ENCODE peak calls at places on chromosomes 12 and 14, in five cellular contexts. D, K, L, N and M are unnamed samples.

GRCh38 chr12:52036587-52037171 is 14.6 kb upstream of the NR4A1 start:
- DNase-seq in D (peak; percentile 22), K (peak; percentile 80), L (peak; percentile 98), N (no peak), M (no peak)

GRCh38 chr14:95075789-95076188 is 81.5 kb downstream of the DICER1 start:
- DNase-seq in D (no peak), K (no peak), L (no peak), N (no peak), M (no peak)

GRCh38 chr12:663293-663871 is at the start of gene NINJ2:
- DNase-seq in D (no peak), K (no peak), L (no peak), N (no peak), M (no peak)

GRCh38 chr12:111386891-111387290 is 18.0 kb upstream of the PHETA1 start:
- DNase-seq in D (no peak), K (no peak), L (no peak), N (no peak), M (no peak)

GRCh38 chr14:85308531-85309300 is 221.2 kb upstream of the FLRT2 start:
- DNase-seq in D (no peak), K (no peak), L (no peak), N (no peak), M (no peak)

GRCh38 chr12:52713960-52714886 is 10.9 kb upstream of the KRT77 start:
- DNase-seq in D (no peak), K (peak; percentile 11), L (no peak), N (no peak), M (no peak)

GRCh38 chr12:103884316-103884715 is 43.3 kb upstream of the NT5DC3 start:
- DNase-seq in D (no peak), K (peak; percentile 31), L (peak; percentile 35), N (no peak), M (no peak)

GRCh38 chr14:33880330-33880729 is 70.5 kb downstream of the EGLN3 start:
- DNase-seq in D (no peak), K (no peak), L (no peak), N (no peak), M (no peak)

GRCh38 chr14:76261371-76261811 is 109.7 kb downstream of the GPATCH2L start:
- DNase-seq in D (peak; percentile 1), K (no peak), L (no peak), N (no peak), M (no peak)

GRCh38 chr12:27657296-27657695 is 39.0 kb upstream of the REP15 start:
- DNase-seq in D (no peak), K (no peak), L (no peak), N (no peak), M (no peak)